ENCODE peak calls at places on chromosomes 7 and 10, in nine cellular contexts. A is NCI-H774, S is retina, C is NCI-H69, R is astrocyte, E is OCI-LY7, Z is epithelial cell of esophagus, J is Ammon's horn, W is D341Med. G is an unnamed sample.

GRCh38 chr7:153258686-153259085 is 499.1 kb downstream of the ACTR3B start:
- DNase-seq in J (no peak), Z (no peak), A (no peak), S (no peak), W (no peak), R (no peak), C (no peak), E (no peak), G (no peak)

GRCh38 chr7:117047496-117047895 is 94.2 kb downstream of the ST7 start:
- DNase-seq in R (no peak), E (no peak), Z (no peak), C (peak), S (no peak), W (no peak), J (no peak), A (no peak), G (no peak)

GRCh38 chr7:48617508-48617907 is 306.8 kb upstream of the CDC14C start:
- DNase-seq in Z (no peak), J (no peak), S (no peak), R (no peak), C (no peak), E (no peak), W (no peak), A (no peak), G (no peak)

GRCh38 chr7:16484453-16485158 is 19.1 kb upstream of the SOSTDC1 start:
- DNase-seq in A (no peak), E (no peak), C (peak), J (no peak), S (no peak), W (no peak), Z (peak), R (peak), G (no peak)

GRCh38 chr10:93346712-93347111 is 135.4 kb downstream of the MYOF start:
- DNase-seq in W (no peak), C (peak), R (peak), S (no peak), J (peak), E (no peak), Z (no peak), A (no peak), G (no peak)

GRCh38 chr10:112330154-112330553 is 43.8 kb upstream of the ACSL5 start:
- DNase-seq in W (no peak), R (no peak), J (no peak), E (no peak), A (no peak), S (no peak), Z (peak), C (no peak), G (no peak)

GRCh38 chr7:94908204-94909022 is 1.0 kb downstream of the PPP1R9A start:
- DNase-seq in A (peak), R (peak), J (peak), C (peak), W (peak), S (peak), E (no peak), Z (no peak), G (no peak)

GRCh38 chr10:128035557-128035973 is 90.7 kb downstream of the MKI67 start:
- DNase-seq in A (no peak), J (no peak), Z (peak), C (no peak), S (peak), W (peak), R (no peak), E (peak), G (peak)

GRCh38 chr10:541750-542371 is 147.6 kb downstream of the DIP2C start:
- DNase-seq in W (no peak), Z (no peak), C (peak), E (peak), A (peak), S (no peak), R (no peak), J (no peak), G (no peak)

GRCh38 chr10:132145002-132145401 is 41.7 kb upstream of the DPYSL4 start:
- DNase-seq in J (no peak), W (no peak), E (no peak), R (no peak), A (no peak), C (no peak), S (no peak), Z (no peak), G (no peak)

GRCh38 chr10:101011517-101012423 is 12.2 kb downstream of the LZTS2 start:
- DNase-seq in Z (no peak), R (no peak), J (no peak), W (no peak), C (peak), S (peak), E (no peak), A (no peak), G (no peak)

GRCh38 chr10:124735491-124736286 is 8.5 kb downstream of the FAM53B start:
- DNase-seq in E (no peak), W (no peak), A (no peak), R (no peak), J (no peak), Z (no peak), S (no peak), C (no peak), G (no peak)

GRCh38 chr10:128775743-128776142 is 649.5 kb upstream of the MKI67 start:
- DNase-seq in C (no peak), E (no peak), J (no peak), W (no peak), R (no peak), A (no peak), S (no peak), Z (no peak), G (no peak)

GRCh38 chr7:78530351-78530750 is 731.8 kb downstream of the PHTF2 start:
- DNase-seq in C (peak), J (peak), A (no peak), E (no peak), S (no peak), R (peak), W (no peak), Z (peak), G (no peak)

GRCh38 chr10:128221128-128221527 is 94.9 kb upstream of the MKI67 start:
- DNase-seq in J (no peak), W (no peak), R (no peak), A (no peak), C (no peak), S (no peak), E (no peak), Z (no peak), G (no peak)

GRCh38 chr7:116782177-116782711 is 80.1 kb upstream of the CAPZA2 start:
- DNase-seq in E (no peak), C (peak), W (no peak), A (no peak), R (peak), S (peak), Z (peak), J (no peak), G (no peak)

GRCh38 chr7:99720370-99721128 is 14.4 kb downstream of the CYP3A7 start:
- DNase-seq in C (no peak), Z (no peak), J (no peak), A (no peak), S (no peak), R (no peak), W (no peak), E (no peak), G (no peak)

GRCh38 chr10:84783386-84783785 is 455.0 kb downstream of the CCSER2 start:
- DNase-seq in W (peak), E (peak), S (peak), Z (peak), A (peak), R (peak), C (peak), J (peak), G (no peak)

GRCh38 chr7:78057571-78057970 is 259.0 kb downstream of the PHTF2 start:
- DNase-seq in S (no peak), C (peak), A (no peak), E (no peak), J (no peak), Z (no peak), R (no peak), W (no peak), G (no peak)

GRCh38 chr10:47421057-47421952 is 37.2 kb upstream of the ZNF488 start:
- DNase-seq in E (no peak), J (no peak), C (no peak), R (peak), A (no peak), W (no peak), Z (peak), S (no peak), G (no peak)

GRCh38 chr7:110065112-110065511 is 1025.8 kb upstream of the LRRN3 start:
- DNase-seq in J (no peak), S (no peak), A (peak), R (no peak), C (peak), W (no peak), Z (no peak), E (no peak), G (no peak)

GRCh38 chr7:16804674-16805439 is at the start of gene AGR2:
- DNase-seq in E (no peak), S (no peak), J (no peak), W (no peak), Z (peak), A (no peak), C (peak), R (no peak), G (no peak)

GRCh38 chr7:112596260-112596659 is 115.5 kb downstream of the LSMEM1 start:
- DNase-seq in A (no peak), R (peak), S (no peak), W (no peak), Z (peak), C (no peak), J (no peak), E (no peak), G (no peak)

GRCh38 chr7:71479231-71479630 is 347.3 kb downstream of the GALNT17 start:
- DNase-seq in W (no peak), A (no peak), J (no peak), S (no peak), E (no peak), C (peak), R (no peak), Z (no peak), G (no peak)

GRCh38 chr10:4701016-4701415 is 125.0 kb upstream of the AKR1E2 start:
- DNase-seq in C (no peak), W (no peak), R (no peak), A (no peak), E (no peak), Z (no peak), J (no peak), S (no peak), G (no peak)

GRCh38 chr7:137074386-137075030 is 206.1 kb downstream of the CHRM2 start:
- DNase-seq in Z (peak), W (no peak), S (no peak), A (no peak), C (no peak), J (no peak), R (peak), E (no peak), G (no peak)

GRCh38 chr7:11665381-11665780 is 166.6 kb downstream of the THSD7A start:
- DNase-seq in R (no peak), J (no peak), S (no peak), W (no peak), C (peak), A (peak), Z (no peak), E (no peak), G (no peak)

GRCh38 chr7:104252409-104253134 is 44.8 kb upstream of the ORC5 start:
- DNase-seq in E (no peak), S (no peak), C (peak), Z (peak), A (no peak), J (no peak), W (no peak), R (no peak), G (no peak)